ENCODE peak calls at places on chromosomes 5 and 9, in eight cellular contexts. One of them, this sample, is unnamed.

GRCh38 chr9:112086627-112087026 is 88.5 kb downstream of the SUSD1 start:
- DNase-seq in A549: peak; percentile 40
- DNase-seq in transverse colon: no peak
- DNase-seq in activated naive CD8-positive, alpha-beta T cell treated with anti-CD3 and anti-CD28 coated beads, Interleukin-2, amount 50 U/mL, for 24 hours: no peak
- DNase-seq in AG20443: peak; percentile 39
- DNase-seq in mesothelial cell of epicardium: no peak
- DNase-seq in spleen: no peak
- DNase-seq in Ammon's horn: no peak
- DNase-seq in this sample: no peak

GRCh38 chr9:124342946-124343485 is 72.2 kb downstream of the PSMB7 start:
- DNase-seq in A549: peak; percentile 29
- DNase-seq in transverse colon: peak; percentile 37
- DNase-seq in activated naive CD8-positive, alpha-beta T cell treated with anti-CD3 and anti-CD28 coated beads, Interleukin-2, amount 50 U/mL, for 24 hours: no peak
- DNase-seq in AG20443: peak; percentile 95
- DNase-seq in mesothelial cell of epicardium: no peak
- DNase-seq in spleen: peak; percentile 76
- DNase-seq in Ammon's horn: peak; percentile 80
- DNase-seq in this sample: no peak

GRCh38 chr9:126360073-126360472 is 33.4 kb downstream of the MVB12B start:
- DNase-seq in A549: no peak
- DNase-seq in transverse colon: no peak
- DNase-seq in activated naive CD8-positive, alpha-beta T cell treated with anti-CD3 and anti-CD28 coated beads, Interleukin-2, amount 50 U/mL, for 24 hours: no peak
- DNase-seq in AG20443: no peak
- DNase-seq in mesothelial cell of epicardium: no peak
- DNase-seq in spleen: no peak
- DNase-seq in Ammon's horn: no peak
- DNase-seq in this sample: no peak

GRCh38 chr9:15253786-15254185 is 53.2 kb downstream of the TTC39B start:
- DNase-seq in A549: no peak
- DNase-seq in transverse colon: peak; percentile 23
- DNase-seq in activated naive CD8-positive, alpha-beta T cell treated with anti-CD3 and anti-CD28 coated beads, Interleukin-2, amount 50 U/mL, for 24 hours: no peak
- DNase-seq in AG20443: no peak
- DNase-seq in mesothelial cell of epicardium: no peak
- DNase-seq in spleen: no peak
- DNase-seq in Ammon's horn: no peak
- DNase-seq in this sample: no peak

GRCh38 chr5:124746252-124746915 is at the start of gene ZNF608:
- DNase-seq in A549: peak; percentile 27
- DNase-seq in transverse colon: peak; percentile 29
- DNase-seq in activated naive CD8-positive, alpha-beta T cell treated with anti-CD3 and anti-CD28 coated beads, Interleukin-2, amount 50 U/mL, for 24 hours: no peak
- DNase-seq in AG20443: peak; percentile 13
- DNase-seq in mesothelial cell of epicardium: no peak
- DNase-seq in spleen: no peak
- DNase-seq in Ammon's horn: peak; percentile 78
- DNase-seq in this sample: peak; percentile 41

GRCh38 chr5:59066367-59067163 is 483.7 kb downstream of the RAB3C start:
- DNase-seq in A549: no peak
- DNase-seq in transverse colon: no peak
- DNase-seq in activated naive CD8-positive, alpha-beta T cell treated with anti-CD3 and anti-CD28 coated beads, Interleukin-2, amount 50 U/mL, for 24 hours: no peak
- DNase-seq in AG20443: peak; percentile 42
- DNase-seq in mesothelial cell of epicardium: no peak
- DNase-seq in spleen: no peak
- DNase-seq in Ammon's horn: peak; percentile 37
- DNase-seq in this sample: no peak

GRCh38 chr9:83280790-83281189 is 217.8 kb upstream of the RASEF start:
- DNase-seq in A549: no peak
- DNase-seq in transverse colon: no peak
- DNase-seq in activated naive CD8-positive, alpha-beta T cell treated with anti-CD3 and anti-CD28 coated beads, Interleukin-2, amount 50 U/mL, for 24 hours: no peak
- DNase-seq in AG20443: no peak
- DNase-seq in mesothelial cell of epicardium: no peak
- DNase-seq in spleen: no peak
- DNase-seq in Ammon's horn: no peak
- DNase-seq in this sample: no peak

GRCh38 chr5:169128679-169129078 is 172.3 kb downstream of the SLIT3 start:
- DNase-seq in A549: no peak
- DNase-seq in transverse colon: no peak
- DNase-seq in activated naive CD8-positive, alpha-beta T cell treated with anti-CD3 and anti-CD28 coated beads, Interleukin-2, amount 50 U/mL, for 24 hours: no peak
- DNase-seq in AG20443: no peak
- DNase-seq in mesothelial cell of epicardium: no peak
- DNase-seq in spleen: no peak
- DNase-seq in Ammon's horn: no peak
- DNase-seq in this sample: no peak

GRCh38 chr5:143105216-143105905 is 298.1 kb downstream of the NR3C1 start:
- DNase-seq in A549: no peak
- DNase-seq in transverse colon: no peak
- DNase-seq in activated naive CD8-positive, alpha-beta T cell treated with anti-CD3 and anti-CD28 coated beads, Interleukin-2, amount 50 U/mL, for 24 hours: no peak
- DNase-seq in AG20443: no peak
- DNase-seq in mesothelial cell of epicardium: no peak
- DNase-seq in spleen: no peak
- DNase-seq in Ammon's horn: no peak
- DNase-seq in this sample: no peak

GRCh38 chr5:31678180-31678579 is 39.2 kb downstream of the PDZD2 start:
- DNase-seq in A549: no peak
- DNase-seq in transverse colon: no peak
- DNase-seq in activated naive CD8-positive, alpha-beta T cell treated with anti-CD3 and anti-CD28 coated beads, Interleukin-2, amount 50 U/mL, for 24 hours: no peak
- DNase-seq in AG20443: no peak
- DNase-seq in mesothelial cell of epicardium: no peak
- DNase-seq in spleen: no peak
- DNase-seq in Ammon's horn: no peak
- DNase-seq in this sample: no peak

GRCh38 chr5:95938766-95939165 is 22.9 kb downstream of the ELL2 start:
- DNase-seq in A549: no peak
- DNase-seq in transverse colon: no peak
- DNase-seq in activated naive CD8-positive, alpha-beta T cell treated with anti-CD3 and anti-CD28 coated beads, Interleukin-2, amount 50 U/mL, for 24 hours: no peak
- DNase-seq in AG20443: no peak
- DNase-seq in mesothelial cell of epicardium: no peak
- DNase-seq in spleen: no peak
- DNase-seq in Ammon's horn: no peak
- DNase-seq in this sample: no peak

GRCh38 chr5:176436641-176437040 is 11.5 kb upstream of the FAF2 start:
- DNase-seq in A549: no peak
- DNase-seq in transverse colon: no peak
- DNase-seq in activated naive CD8-positive, alpha-beta T cell treated with anti-CD3 and anti-CD28 coated beads, Interleukin-2, amount 50 U/mL, for 24 hours: no peak
- DNase-seq in AG20443: peak; percentile 31
- DNase-seq in mesothelial cell of epicardium: no peak
- DNase-seq in spleen: no peak
- DNase-seq in Ammon's horn: no peak
- DNase-seq in this sample: no peak

GRCh38 chr5:137607771-137608170 is 108.6 kb upstream of the SPOCK1 start:
- DNase-seq in A549: no peak
- DNase-seq in transverse colon: no peak
- DNase-seq in activated naive CD8-positive, alpha-beta T cell treated with anti-CD3 and anti-CD28 coated beads, Interleukin-2, amount 50 U/mL, for 24 hours: no peak
- DNase-seq in AG20443: no peak
- DNase-seq in mesothelial cell of epicardium: no peak
- DNase-seq in spleen: no peak
- DNase-seq in Ammon's horn: no peak
- DNase-seq in this sample: no peak

GRCh38 chr5:69368458-69369368 is 607 bp downstream of the AK6 start:
- DNase-seq in A549: peak; percentile 59
- DNase-seq in transverse colon: no peak
- DNase-seq in activated naive CD8-positive, alpha-beta T cell treated with anti-CD3 and anti-CD28 coated beads, Interleukin-2, amount 50 U/mL, for 24 hours: peak; percentile 19
- DNase-seq in AG20443: peak; percentile 80
- DNase-seq in mesothelial cell of epicardium: no peak
- DNase-seq in spleen: no peak
- DNase-seq in Ammon's horn: peak; percentile 3
- DNase-seq in this sample: peak; percentile 47

GRCh38 chr5:161703528-161703927 is 18.0 kb downstream of the GABRA6 start:
- DNase-seq in A549: no peak
- DNase-seq in transverse colon: no peak
- DNase-seq in activated naive CD8-positive, alpha-beta T cell treated with anti-CD3 and anti-CD28 coated beads, Interleukin-2, amount 50 U/mL, for 24 hours: no peak
- DNase-seq in AG20443: no peak
- DNase-seq in mesothelial cell of epicardium: no peak
- DNase-seq in spleen: no peak
- DNase-seq in Ammon's horn: no peak
- DNase-seq in this sample: no peak

GRCh38 chr5:18024542-18024941 is 390.3 kb downstream of the TAF11L14 start:
- DNase-seq in A549: no peak
- DNase-seq in transverse colon: no peak
- DNase-seq in activated naive CD8-positive, alpha-beta T cell treated with anti-CD3 and anti-CD28 coated beads, Interleukin-2, amount 50 U/mL, for 24 hours: no peak
- DNase-seq in AG20443: no peak
- DNase-seq in mesothelial cell of epicardium: no peak
- DNase-seq in spleen: no peak
- DNase-seq in Ammon's horn: no peak
- DNase-seq in this sample: no peak

GRCh38 chr9:133788045-133788818 is 50.1 kb upstream of the SARDH start:
- DNase-seq in A549: no peak
- DNase-seq in transverse colon: no peak
- DNase-seq in activated naive CD8-positive, alpha-beta T cell treated with anti-CD3 and anti-CD28 coated beads, Interleukin-2, amount 50 U/mL, for 24 hours: no peak
- DNase-seq in AG20443: no peak
- DNase-seq in mesothelial cell of epicardium: no peak
- DNase-seq in spleen: no peak
- DNase-seq in Ammon's horn: no peak
- DNase-seq in this sample: no peak

GRCh38 chr5:14406554-14406849 is 175.1 kb upstream of the OTULINL start:
- DNase-seq in A549: no peak
- DNase-seq in transverse colon: no peak
- DNase-seq in activated naive CD8-positive, alpha-beta T cell treated with anti-CD3 and anti-CD28 coated beads, Interleukin-2, amount 50 U/mL, for 24 hours: no peak
- DNase-seq in AG20443: peak; percentile 84
- DNase-seq in mesothelial cell of epicardium: no peak
- DNase-seq in spleen: no peak
- DNase-seq in Ammon's horn: no peak
- DNase-seq in this sample: no peak

GRCh38 chr5:168978015-168978414 is 322.9 kb downstream of the SLIT3 start:
- DNase-seq in A549: no peak
- DNase-seq in transverse colon: no peak
- DNase-seq in activated naive CD8-positive, alpha-beta T cell treated with anti-CD3 and anti-CD28 coated beads, Interleukin-2, amount 50 U/mL, for 24 hours: no peak
- DNase-seq in AG20443: peak; percentile 73
- DNase-seq in mesothelial cell of epicardium: no peak
- DNase-seq in spleen: no peak
- DNase-seq in Ammon's horn: no peak
- DNase-seq in this sample: no peak

GRCh38 chr5:16492398-16493175 is 27.0 kb upstream of the ZNF622 start:
- DNase-seq in A549: peak; percentile 28
- DNase-seq in transverse colon: peak; percentile 68
- DNase-seq in activated naive CD8-positive, alpha-beta T cell treated with anti-CD3 and anti-CD28 coated beads, Interleukin-2, amount 50 U/mL, for 24 hours: no peak
- DNase-seq in AG20443: peak; percentile 76
- DNase-seq in mesothelial cell of epicardium: no peak
- DNase-seq in spleen: no peak
- DNase-seq in Ammon's horn: no peak
- DNase-seq in this sample: no peak

GRCh38 chr5:14190194-14191164 is 47.3 kb downstream of the TRIO start:
- DNase-seq in A549: peak; percentile 85
- DNase-seq in transverse colon: no peak
- DNase-seq in activated naive CD8-positive, alpha-beta T cell treated with anti-CD3 and anti-CD28 coated beads, Interleukin-2, amount 50 U/mL, for 24 hours: no peak
- DNase-seq in AG20443: peak; percentile 87
- DNase-seq in mesothelial cell of epicardium: no peak
- DNase-seq in spleen: no peak
- DNase-seq in Ammon's horn: no peak
- DNase-seq in this sample: peak; percentile 74

GRCh38 chr5:168532471-168532870 is 3.4 kb downstream of the FBLL1 start:
- DNase-seq in A549: no peak
- DNase-seq in transverse colon: no peak
- DNase-seq in activated naive CD8-positive, alpha-beta T cell treated with anti-CD3 and anti-CD28 coated beads, Interleukin-2, amount 50 U/mL, for 24 hours: no peak
- DNase-seq in AG20443: no peak
- DNase-seq in mesothelial cell of epicardium: no peak
- DNase-seq in spleen: no peak
- DNase-seq in Ammon's horn: no peak
- DNase-seq in this sample: no peak

GRCh38 chr5:43646997-43647396 is 44.0 kb downstream of the NNT start:
- DNase-seq in A549: no peak
- DNase-seq in transverse colon: no peak
- DNase-seq in activated naive CD8-positive, alpha-beta T cell treated with anti-CD3 and anti-CD28 coated beads, Interleukin-2, amount 50 U/mL, for 24 hours: no peak
- DNase-seq in AG20443: no peak
- DNase-seq in mesothelial cell of epicardium: no peak
- DNase-seq in spleen: no peak
- DNase-seq in Ammon's horn: no peak
- DNase-seq in this sample: no peak

GRCh38 chr5:103111458-103111857 is 8.5 kb downstream of the GIN1 start:
- DNase-seq in A549: no peak
- DNase-seq in transverse colon: no peak
- DNase-seq in activated naive CD8-positive, alpha-beta T cell treated with anti-CD3 and anti-CD28 coated beads, Interleukin-2, amount 50 U/mL, for 24 hours: no peak
- DNase-seq in AG20443: no peak
- DNase-seq in mesothelial cell of epicardium: no peak
- DNase-seq in spleen: no peak
- DNase-seq in Ammon's horn: no peak
- DNase-seq in this sample: no peak

GRCh38 chr5:101590384-101590783 is 687.3 kb upstream of the ST8SIA4 start:
- DNase-seq in A549: no peak
- DNase-seq in transverse colon: no peak
- DNase-seq in activated naive CD8-positive, alpha-beta T cell treated with anti-CD3 and anti-CD28 coated beads, Interleukin-2, amount 50 U/mL, for 24 hours: no peak
- DNase-seq in AG20443: peak; percentile 15
- DNase-seq in mesothelial cell of epicardium: no peak
- DNase-seq in spleen: no peak
- DNase-seq in Ammon's horn: no peak
- DNase-seq in this sample: no peak

GRCh38 chr5:118060833-118061232 is 927.5 kb downstream of the DTWD2 start:
- DNase-seq in A549: no peak
- DNase-seq in transverse colon: no peak
- DNase-seq in activated naive CD8-positive, alpha-beta T cell treated with anti-CD3 and anti-CD28 coated beads, Interleukin-2, amount 50 U/mL, for 24 hours: no peak
- DNase-seq in AG20443: no peak
- DNase-seq in mesothelial cell of epicardium: no peak
- DNase-seq in spleen: no peak
- DNase-seq in Ammon's horn: no peak
- DNase-seq in this sample: no peak

GRCh38 chr5:145178667-145179523 is 656.2 kb downstream of the PRELID2 start:
- DNase-seq in A549: no peak
- DNase-seq in transverse colon: no peak
- DNase-seq in activated naive CD8-positive, alpha-beta T cell treated with anti-CD3 and anti-CD28 coated beads, Interleukin-2, amount 50 U/mL, for 24 hours: no peak
- DNase-seq in AG20443: peak; percentile 40
- DNase-seq in mesothelial cell of epicardium: no peak
- DNase-seq in spleen: no peak
- DNase-seq in Ammon's horn: no peak
- DNase-seq in this sample: no peak

This sample was measured in SHP77 treated with DMSO at 0.1 percent for 48 hours.